ENCODE peak calls at places on chromosomes 5 and 9, in seven cellular contexts. J, P, T, N, X, F and Y are unnamed samples.

GRCh38 chr5:145829708-145830361 is 5.3 kb downstream of the PRELID2 start:
- DNase-seq in J (no peak), P (no peak), T (no peak), N (no peak), X (no peak), F (no peak), Y (no peak)

GRCh38 chr5:141094481-141095262 is at the start of gene PCDHB2:
- DNase-seq in J (peak), P (peak), T (peak), N (no peak), X (peak), F (no peak), Y (no peak)

GRCh38 chr5:67206381-67207328 is 10.1 kb upstream of the CD180 start:
- DNase-seq in J (no peak), P (no peak), T (peak), N (peak), X (no peak), F (peak), Y (no peak)

GRCh38 chr5:172150514-172151425 is 37.3 kb downstream of the STK10 start:
- DNase-seq in J (no peak), P (no peak), T (peak), N (no peak), X (peak), F (peak), Y (no peak)

GRCh38 chr9:75658301-75658919 is 232.1 kb upstream of the PCSK5 start:
- DNase-seq in J (no peak), P (no peak), T (no peak), N (no peak), X (no peak), F (no peak), Y (no peak)

GRCh38 chr5:1788828-1789227 is 10.8 kb downstream of the MRPL36 start:
- DNase-seq in J (no peak), P (no peak), T (no peak), N (no peak), X (no peak), F (no peak), Y (no peak)

GRCh38 chr9:99368341-99369326 is 146.6 kb downstream of the SEC61B start:
- DNase-seq in J (no peak), P (no peak), T (no peak), N (no peak), X (peak), F (no peak), Y (peak)

GRCh38 chr9:93288891-93289883 is 105.2 kb downstream of the WNK2 start:
- DNase-seq in J (peak), P (no peak), T (no peak), N (no peak), X (no peak), F (no peak), Y (no peak)

GRCh38 chr9:37405350-37405749 is 17.1 kb upstream of the GRHPR start:
- DNase-seq in J (no peak), P (no peak), T (no peak), N (no peak), X (no peak), F (no peak), Y (no peak)

GRCh38 chr5:159826351-159827222 is 89.7 kb upstream of the ADRA1B start:
- DNase-seq in J (peak), P (no peak), T (no peak), N (no peak), X (no peak), F (no peak), Y (no peak)

DNA sequence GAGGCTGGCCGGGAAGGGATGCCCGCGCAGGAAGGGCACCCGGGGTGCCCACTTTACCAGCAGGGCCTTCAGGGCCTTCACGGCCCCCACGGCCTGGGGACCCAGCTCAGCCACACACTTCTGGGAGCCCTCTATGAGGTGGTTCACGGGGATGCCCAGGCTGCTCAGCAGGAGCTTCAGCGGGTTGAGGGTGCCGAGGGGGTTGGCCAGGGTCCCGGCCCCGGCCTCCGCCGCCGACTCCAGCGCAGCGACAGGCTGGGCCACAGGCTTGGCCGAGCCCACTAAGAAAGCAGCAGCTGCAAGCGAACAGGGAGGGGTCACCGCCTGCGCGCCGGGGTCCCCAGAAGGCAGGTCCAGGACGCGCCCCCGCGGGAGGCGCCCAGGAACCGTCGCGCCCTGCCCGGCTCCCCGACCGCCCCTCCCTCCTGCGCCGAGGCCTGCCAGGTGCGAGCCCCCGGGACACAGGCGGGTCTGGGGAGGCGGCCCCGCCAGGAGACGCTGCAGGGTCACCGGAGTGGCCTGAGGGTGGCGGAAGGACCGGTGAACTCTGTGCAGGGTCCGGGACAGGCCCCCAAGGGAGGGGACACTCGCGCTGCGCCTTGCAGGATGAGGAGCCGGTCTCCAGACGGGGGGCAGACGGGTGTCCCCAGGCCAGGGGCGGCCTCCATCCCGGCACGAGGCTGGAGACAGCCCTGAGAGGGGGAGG is 603 bp downstream of the SCGB3A1 start:
- DNase-seq in J (no peak), P (no peak), T (no peak), N (no peak), X (peak), F (no peak), Y (no peak)
- H3K27ac ChIP-seq in J (no peak), P (no peak), T (no peak), N (no peak), X (no peak), F (no peak), Y (no peak)

GRCh38 chr5:43553381-43553780 is 3.5 kb downstream of the PAIP1 start:
- DNase-seq in J (no peak), P (no peak), T (no peak), N (no peak), X (no peak), F (no peak), Y (no peak)

GRCh38 chr5:43548358-43548757 is 8.5 kb downstream of the PAIP1 start:
- DNase-seq in J (no peak), P (no peak), T (no peak), N (no peak), X (no peak), F (no peak), Y (no peak)

GRCh38 chr5:43543434-43543833 is 13.4 kb downstream of the PAIP1 start:
- DNase-seq in J (no peak), P (no peak), T (no peak), N (no peak), X (no peak), F (no peak), Y (no peak)

GRCh38 chr5:43547532-43547931 is 9.3 kb downstream of the PAIP1 start:
- DNase-seq in J (no peak), P (no peak), T (no peak), N (no peak), X (no peak), F (no peak), Y (no peak)
- H3K27ac ChIP-seq in J (no peak), P (no peak), T (no peak), N (no peak), X (no peak), F (no peak), Y (no peak)

GRCh38 chr5:132790201-132790870 is 13.3 kb upstream of the SEPTIN8 start:
- DNase-seq in J (no peak), P (no peak), T (no peak), N (no peak), X (peak), F (no peak), Y (peak)

GRCh38 chr5:132788990-132789886 is 12.2 kb upstream of the SEPTIN8 start:
- DNase-seq in J (no peak), P (no peak), T (no peak), N (no peak), X (peak), F (no peak), Y (no peak)

GRCh38 chr5:132791026-132791425 is 14.0 kb upstream of the SEPTIN8 start:
- DNase-seq in J (no peak), P (no peak), T (no peak), N (no peak), X (no peak), F (no peak), Y (no peak)

GRCh38 chr5:132787076-132787475 is 10.0 kb upstream of the SEPTIN8 start:
- DNase-seq in J (no peak), P (no peak), T (no peak), N (no peak), X (no peak), F (no peak), Y (no peak)

GRCh38 chr5:132788508-132788907 is 11.5 kb upstream of the SEPTIN8 start:
- DNase-seq in J (no peak), P (no peak), T (peak), N (no peak), X (peak), F (no peak), Y (no peak)
- H3K27ac ChIP-seq in J (no peak), P (no peak), T (peak), N (no peak), X (no peak), F (no peak), Y (no peak)

DNA sequence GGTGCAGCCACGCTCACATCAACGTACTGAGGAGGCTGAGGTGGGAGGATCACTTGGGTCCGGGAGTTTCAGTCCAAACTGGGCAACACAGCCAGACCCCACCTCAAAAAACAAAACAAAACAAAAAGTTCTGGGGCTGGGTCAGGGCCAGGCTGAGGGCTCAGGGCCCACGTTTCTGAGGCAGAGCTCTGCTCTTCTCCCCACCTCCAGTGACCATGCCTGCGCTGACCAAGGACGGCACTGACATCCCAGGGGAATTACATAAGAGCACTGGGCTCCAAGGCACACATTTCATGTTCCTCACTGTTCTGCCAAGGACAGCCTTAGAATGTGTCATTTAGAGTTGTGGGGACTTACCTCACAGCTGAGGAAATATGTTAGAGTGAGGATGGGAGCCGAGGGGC is 40.4 kb upstream of the TESK1 start:
- DNase-seq in J (no peak), P (no peak), T (no peak), N (no peak), X (no peak), F (no peak), Y (no peak)
- H3K27ac ChIP-seq in J (no peak), P (no peak), T (no peak), N (no peak), X (peak), F (no peak), Y (no peak)

DNA sequence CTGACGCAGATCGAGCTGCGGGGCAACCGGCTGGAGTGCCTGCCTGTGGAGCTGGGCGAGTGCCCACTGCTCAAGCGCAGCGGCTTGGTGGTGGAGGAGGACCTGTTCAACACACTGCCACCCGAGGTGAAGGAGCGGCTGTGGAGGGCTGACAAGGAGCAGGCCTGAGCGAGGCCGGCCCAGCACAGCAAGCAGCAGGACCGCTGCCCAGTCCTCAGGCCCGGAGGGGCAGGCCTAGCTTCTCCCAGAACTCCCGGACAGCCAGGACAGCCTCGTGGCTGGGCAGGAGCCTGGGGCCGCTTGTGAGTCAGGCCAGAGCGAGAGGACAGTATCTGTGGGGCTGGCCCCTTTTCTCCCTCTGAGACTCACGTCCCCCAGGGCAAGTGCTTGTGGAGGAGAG is 4.6 kb upstream of the PHYHD1 start:
- DNase-seq in J (no peak), P (no peak), T (no peak), N (no peak), X (peak), F (no peak), Y (no peak)
- H3K27ac ChIP-seq in J (no peak), P (no peak), T (no peak), N (no peak), X (peak), F (no peak), Y (peak)

GRCh38 chr5:109744261-109744660 is 54.5 kb downstream of the MAN2A1 start:
- DNase-seq in J (no peak), P (no peak), T (no peak), N (no peak), X (no peak), F (no peak), Y (no peak)

GRCh38 chr5:109740329-109740728 is 50.6 kb downstream of the MAN2A1 start:
- DNase-seq in J (peak), P (no peak), T (no peak), N (no peak), X (no peak), F (no peak), Y (no peak)

GRCh38 chr5:109741390-109741789 is 51.7 kb downstream of the MAN2A1 start:
- DNase-seq in J (no peak), P (no peak), T (no peak), N (no peak), X (no peak), F (no peak), Y (no peak)

GRCh38 chr5:109743770-109744212 is 54.1 kb downstream of the MAN2A1 start:
- DNase-seq in J (no peak), P (no peak), T (peak), N (no peak), X (no peak), F (no peak), Y (no peak)

GRCh38 chr5:109743041-109743531 is 53.4 kb downstream of the MAN2A1 start:
- DNase-seq in J (no peak), P (no peak), T (peak), N (no peak), X (no peak), F (no peak), Y (no peak)
- H3K27ac ChIP-seq in J (peak), P (no peak), T (peak), N (no peak), X (no peak), F (no peak), Y (no peak)